ENCODE peak calls at places on chromosome 15, in six cellular contexts. One of them, this sample, is unnamed.

GRCh38 chr15:90412356-90413194 is 24.5 kb downstream of the IQGAP1 start:
- DNase-seq in tibial nerve: no peak
- DNase-seq in PC-3: peak; percentile 82
- DNase-seq in tibial artery: peak; percentile 67
- DNase-seq in H1: no peak
- DNase-seq in heart right ventricle: no peak
- DNase-seq in this sample: peak; percentile 20

GRCh38 chr15:92981333-92981732 is 81.2 kb downstream of the CHD2 start:
- DNase-seq in tibial nerve: no peak
- DNase-seq in heart right ventricle: no peak
- DNase-seq in H1: no peak
- DNase-seq in PC-3: peak; percentile 94
- DNase-seq in tibial artery: no peak
- DNase-seq in this sample: no peak

GRCh38 chr15:26773485-26773877 is 615 bp upstream of the GABRB3 start:
- DNase-seq in tibial nerve: no peak
- DNase-seq in heart right ventricle: no peak
- DNase-seq in tibial artery: no peak
- DNase-seq in H1: no peak
- DNase-seq in PC-3: no peak
- DNase-seq in this sample: peak; percentile 11

GRCh38 chr15:99431661-99432091 is 134.1 kb upstream of the MEF2A start:
- DNase-seq in tibial artery: peak; percentile 5
- DNase-seq in PC-3: no peak
- DNase-seq in heart right ventricle: no peak
- DNase-seq in H1: no peak
- DNase-seq in tibial nerve: no peak
- DNase-seq in this sample: no peak

GRCh38 chr15:71530116-71530515 is 280.2 kb upstream of the NR2E3 start:
- DNase-seq in heart right ventricle: no peak
- DNase-seq in tibial nerve: no peak
- DNase-seq in tibial artery: no peak
- DNase-seq in H1: no peak
- DNase-seq in PC-3: no peak
- DNase-seq in this sample: no peak

GRCh38 chr15:77417642-77418041 is 2.3 kb downstream of the PEAK1 start:
- DNase-seq in PC-3: peak; percentile 22
- DNase-seq in tibial artery: no peak
- DNase-seq in heart right ventricle: no peak
- DNase-seq in tibial nerve: no peak
- DNase-seq in H1: no peak
- DNase-seq in this sample: no peak

GRCh38 chr15:54815546-54815945 is 381.2 kb downstream of the RSL24D1 start:
- DNase-seq in PC-3: no peak
- DNase-seq in heart right ventricle: no peak
- DNase-seq in tibial nerve: no peak
- DNase-seq in H1: no peak
- DNase-seq in tibial artery: no peak
- DNase-seq in this sample: no peak

GRCh38 chr15:69314174-69314573 is 15.5 kb downstream of the PAQR5 start:
- DNase-seq in heart right ventricle: no peak
- DNase-seq in H1: no peak
- DNase-seq in PC-3: no peak
- DNase-seq in tibial nerve: no peak
- DNase-seq in tibial artery: no peak
- DNase-seq in this sample: no peak

GRCh38 chr15:65953622-65954021 is 84.3 kb downstream of the RAB11A start:
- DNase-seq in heart right ventricle: no peak
- DNase-seq in PC-3: no peak
- DNase-seq in tibial artery: no peak
- DNase-seq in H1: no peak
- DNase-seq in tibial nerve: no peak
- DNase-seq in this sample: no peak

GRCh38 chr15:40500584-40501330 is 30.0 kb downstream of the CHST14 start:
- DNase-seq in H1: no peak
- DNase-seq in tibial nerve: no peak
- DNase-seq in heart right ventricle: no peak
- DNase-seq in tibial artery: no peak
- DNase-seq in PC-3: peak; percentile 75
- DNase-seq in this sample: no peak

GRCh38 chr15:40986820-40987219 is 33.5 kb downstream of the CHAC1 start:
- DNase-seq in tibial artery: no peak
- DNase-seq in PC-3: no peak
- DNase-seq in H1: no peak
- DNase-seq in tibial nerve: no peak
- DNase-seq in heart right ventricle: no peak
- DNase-seq in this sample: no peak

GRCh38 chr15:45023659-45024320 is 795 bp downstream of the SORD start:
- DNase-seq in tibial nerve: no peak
- DNase-seq in heart right ventricle: no peak
- DNase-seq in PC-3: peak; percentile 54
- DNase-seq in tibial artery: no peak
- DNase-seq in H1: no peak
- DNase-seq in this sample: no peak

GRCh38 chr15:70438776-70439175 is 324.6 kb downstream of the UACA start:
- DNase-seq in heart right ventricle: peak; percentile 82
- DNase-seq in H1: no peak
- DNase-seq in PC-3: no peak
- DNase-seq in tibial nerve: no peak
- DNase-seq in tibial artery: no peak
- DNase-seq in this sample: no peak

GRCh38 chr15:55915221-55915620 is 78.2 kb downstream of the NEDD4 start:
- DNase-seq in tibial artery: no peak
- DNase-seq in tibial nerve: no peak
- DNase-seq in heart right ventricle: no peak
- DNase-seq in H1: no peak
- DNase-seq in PC-3: no peak
- DNase-seq in this sample: no peak
- H3K27ac ChIP-seq in tibial artery: no peak overlapping the region
- H3K27ac ChIP-seq in tibial nerve: no peak overlapping the region
- H3K27ac ChIP-seq in heart right ventricle: no peak overlapping the region
- H3K27ac ChIP-seq in H1: no peak overlapping the region
- H3K27ac ChIP-seq in PC-3: no peak overlapping the region
- H3K27ac ChIP-seq in this sample: no peak overlapping the region

GRCh38 chr15:22980189-22981136 is at the start of gene CYFIP1:
- DNase-seq in PC-3: peak; percentile 91
- DNase-seq in tibial nerve: peak; percentile 69
- DNase-seq in tibial artery: peak; percentile 83
- DNase-seq in heart right ventricle: peak; percentile 90
- DNase-seq in H1: peak; percentile 86
- DNase-seq in this sample: peak; percentile 92
- H3K27ac ChIP-seq in PC-3: peak within 1 kb of the TSS; percentile 53
- H3K27ac ChIP-seq in tibial nerve: peak within 1 kb of the TSS; percentile 88
- H3K27ac ChIP-seq in tibial artery: peak within 1 kb of the TSS; percentile 88
- H3K27ac ChIP-seq in heart right ventricle: peak within 1 kb of the TSS; percentile 92
- H3K27ac ChIP-seq in H1: no peak within 1 kb of the TSS
- H3K27ac ChIP-seq in this sample: peak within 1 kb of the TSS; percentile 94

GRCh38 chr15:88076246-88076645 is 180.3 kb downstream of the NTRK3 start:
- DNase-seq in PC-3: no peak
- DNase-seq in H1: no peak
- DNase-seq in tibial nerve: no peak
- DNase-seq in heart right ventricle: no peak
- DNase-seq in tibial artery: no peak
- DNase-seq in this sample: no peak
- H3K27ac ChIP-seq in PC-3: no peak overlapping the region
- H3K27ac ChIP-seq in H1: no peak overlapping the region
- H3K27ac ChIP-seq in tibial nerve: no peak overlapping the region
- H3K27ac ChIP-seq in heart right ventricle: no peak overlapping the region
- H3K27ac ChIP-seq in tibial artery: peak overlapping the region; percentile 77
- H3K27ac ChIP-seq in this sample: no peak overlapping the region

GRCh38 chr15:57565326-57565725 is 26.4 kb upstream of the MYZAP start:
- DNase-seq in heart right ventricle: no peak
- DNase-seq in tibial artery: no peak
- DNase-seq in H1: peak; percentile 53
- DNase-seq in PC-3: peak; percentile 4
- DNase-seq in tibial nerve: no peak
- DNase-seq in this sample: no peak
- H3K27ac ChIP-seq in heart right ventricle: peak overlapping the region; percentile 76
- H3K27ac ChIP-seq in tibial artery: no peak overlapping the region
- H3K27ac ChIP-seq in H1: no peak overlapping the region
- H3K27ac ChIP-seq in PC-3: peak overlapping the region; percentile 14
- H3K27ac ChIP-seq in tibial nerve: no peak overlapping the region
- H3K27ac ChIP-seq in this sample: no peak overlapping the region

DNA sequence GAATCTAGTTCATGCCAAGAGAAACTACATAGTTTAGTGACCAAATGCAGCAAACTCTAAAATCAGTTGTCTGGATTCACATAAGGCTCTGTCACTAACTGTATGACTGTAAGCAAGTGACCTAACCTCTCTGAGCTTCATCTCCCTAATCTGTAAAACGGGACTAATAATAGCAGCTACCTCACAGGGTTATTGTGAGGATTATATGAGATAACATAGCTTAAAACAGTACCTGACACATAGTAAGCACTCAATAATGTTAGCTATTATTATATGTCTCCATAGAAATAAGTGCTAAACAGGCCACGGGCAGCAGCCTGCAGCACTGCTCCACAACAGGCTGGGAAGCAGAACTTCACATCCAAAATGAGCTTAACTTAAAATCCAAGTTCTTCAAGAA is 30.2 kb downstream of the NPTN start:
- DNase-seq in tibial nerve: no peak
- DNase-seq in tibial artery: no peak
- DNase-seq in H1: no peak
- DNase-seq in PC-3: no peak
- DNase-seq in heart right ventricle: no peak
- DNase-seq in this sample: no peak
- H3K27ac ChIP-seq in tibial nerve: no peak overlapping the region
- H3K27ac ChIP-seq in tibial artery: peak overlapping the region; percentile 60
- H3K27ac ChIP-seq in H1: no peak overlapping the region
- H3K27ac ChIP-seq in PC-3: no peak overlapping the region
- H3K27ac ChIP-seq in heart right ventricle: peak overlapping the region; percentile 79
- H3K27ac ChIP-seq in this sample: no peak overlapping the region

GRCh38 chr15:67195305-67195704 is 59.2 kb downstream of the AAGAB start:
- DNase-seq in PC-3: no peak
- DNase-seq in heart right ventricle: no peak
- DNase-seq in tibial nerve: no peak
- DNase-seq in tibial artery: no peak
- DNase-seq in H1: no peak
- DNase-seq in this sample: no peak
- H3K27ac ChIP-seq in PC-3: no peak overlapping the region
- H3K27ac ChIP-seq in heart right ventricle: peak overlapping the region; percentile 56
- H3K27ac ChIP-seq in tibial nerve: peak overlapping the region; percentile 58
- H3K27ac ChIP-seq in tibial artery: peak overlapping the region; percentile 53
- H3K27ac ChIP-seq in H1: no peak overlapping the region
- H3K27ac ChIP-seq in this sample: no peak overlapping the region

GRCh38 chr15:52787123-52787503 is 3.0 kb downstream of the ONECUT1 start:
- DNase-seq in tibial nerve: no peak
- DNase-seq in H1: peak; percentile 72
- DNase-seq in heart right ventricle: no peak
- DNase-seq in tibial artery: no peak
- DNase-seq in PC-3: no peak
- DNase-seq in this sample: peak; percentile 50

GRCh38 chr15:52783929-52784798 is 6.0 kb downstream of the ONECUT1 start:
- DNase-seq in PC-3: no peak
- DNase-seq in tibial nerve: no peak
- DNase-seq in tibial artery: no peak
- DNase-seq in H1: peak; percentile 85
- DNase-seq in heart right ventricle: no peak
- DNase-seq in this sample: peak; percentile 64

GRCh38 chr15:52784799-52785671 is 5.1 kb downstream of the ONECUT1 start:
- DNase-seq in tibial artery: no peak
- DNase-seq in tibial nerve: no peak
- DNase-seq in PC-3: no peak
- DNase-seq in heart right ventricle: no peak
- DNase-seq in H1: peak; percentile 68
- DNase-seq in this sample: peak; percentile 94

GRCh38 chr15:52786436-52787122 is 3.6 kb downstream of the ONECUT1 start:
- DNase-seq in H1: peak; percentile 71
- DNase-seq in tibial artery: no peak
- DNase-seq in PC-3: no peak
- DNase-seq in tibial nerve: no peak
- DNase-seq in heart right ventricle: no peak
- DNase-seq in this sample: peak; percentile 52

GRCh38 chr15:52785672-52786406 is 4.3 kb downstream of the ONECUT1 start:
- DNase-seq in tibial nerve: no peak
- DNase-seq in PC-3: no peak
- DNase-seq in tibial artery: no peak
- DNase-seq in H1: no peak
- DNase-seq in heart right ventricle: no peak
- DNase-seq in this sample: peak; percentile 65
- H3K27ac ChIP-seq in tibial nerve: no peak overlapping the region
- H3K27ac ChIP-seq in PC-3: no peak overlapping the region
- H3K27ac ChIP-seq in tibial artery: no peak overlapping the region
- H3K27ac ChIP-seq in H1: no peak overlapping the region
- H3K27ac ChIP-seq in heart right ventricle: no peak overlapping the region
- H3K27ac ChIP-seq in this sample: peak overlapping the region; percentile 91

This sample was measured in body of pancreas.